ENCODE peak calls at places on chromosomes 4 and X, in four cellular contexts. H is NCI-H1436 treated with DMSO at 0.1 percent for 48 hours, P is BJ, F is NB4. N is an unnamed sample.

GRCh38 chr4:28490669-28491068 is 1630.0 kb downstream of the STIM2 start:
- DNase-seq in P (no peak), F (no peak), H (no peak), N (no peak)

GRCh38 chr4:188435381-188435780 is 296.1 kb downstream of the TRIML1 start:
- DNase-seq in P (no peak), H (no peak), F (no peak), N (no peak)

GRCh38 chr4:3302786-3303444 is 10.1 kb downstream of the RGS12 start:
- DNase-seq in H (no peak), F (peak), P (no peak), N (no peak)

GRCh38 chr4:17324431-17324830 is 187.5 kb downstream of the QDPR start:
- DNase-seq in F (peak), P (no peak), H (no peak), N (peak)

GRCh38 chrX:134025986-134026731 is 40.8 kb upstream of the GPC3 start:
- DNase-seq in F (peak), H (no peak), P (no peak), N (no peak)

GRCh38 chr4:24262084-24262483 is 322.3 kb downstream of the DHX15 start:
- DNase-seq in F (no peak), H (no peak), P (no peak), N (no peak)

GRCh38 chr4:100576570-100576969 is 58.7 kb upstream of the EMCN start:
- DNase-seq in F (peak), P (no peak), H (no peak), N (no peak)

GRCh38 chr4:182188622-182189021 is 54.6 kb upstream of the TENM3 start:
- DNase-seq in H (no peak), F (no peak), P (no peak), N (no peak)

GRCh38 chr4:147822128-147822527 is 90.2 kb downstream of the ARHGAP10 start:
- DNase-seq in F (no peak), H (no peak), P (no peak), N (no peak)

GRCh38 chr4:64250061-64250460 is 159.2 kb downstream of the TECRL start:
- DNase-seq in P (no peak), F (no peak), H (no peak), N (no peak)

GRCh38 chr4:104795264-104795934 is 300.7 kb upstream of the CXXC4 start:
- DNase-seq in H (no peak), P (no peak), F (no peak), N (no peak)

GRCh38 chrX:46268429-46268828 is 276.8 kb downstream of the ZNF674 start:
- DNase-seq in F (peak), H (no peak), P (no peak), N (no peak)

GRCh38 chr4:2637956-2638552 is 101.6 kb downstream of the FAM193A start:
- DNase-seq in F (no peak), P (no peak), H (no peak), N (no peak)

GRCh38 chr4:168509786-168510185 is 12.9 kb downstream of the PALLD start:
- DNase-seq in H (no peak), F (peak), P (no peak), N (peak)

GRCh38 chrX:105698386-105698785 is 124.0 kb upstream of the NRK start:
- DNase-seq in F (no peak), H (no peak), P (no peak), N (no peak)

GRCh38 chrX:37302569-37302968 is 46.6 kb upstream of the PRRG1 start:
- DNase-seq in H (no peak), F (peak), P (no peak), N (no peak)

GRCh38 chrX:107556967-107557366 is 71.3 kb upstream of the PRPS1 start:
- DNase-seq in H (no peak), F (no peak), P (no peak), N (no peak)

GRCh38 chrX:23764585-23764984 is 18.4 kb upstream of the SAT1 start:
- DNase-seq in P (no peak), F (no peak), H (no peak), N (no peak)

GRCh38 chrX:116436358-116436816 is at the start of gene SLC6A14:
- DNase-seq in H (no peak), F (no peak), P (no peak), N (no peak)

GRCh38 chr4:73376962-73377361 is 27.1 kb upstream of the ALB start:
- DNase-seq in F (peak), P (no peak), H (no peak), N (no peak)

GRCh38 chrX:23756165-23756564 is 13.1 kb upstream of the ACOT9 start:
- DNase-seq in P (no peak), F (peak), H (no peak), N (no peak)

GRCh38 chr4:10109995-10110670 is 6.5 kb downstream of the WDR1 start:
- DNase-seq in F (no peak), H (no peak), P (no peak), N (no peak)